ENCODE peak calls at places on chromosomes 11 and 22, in seven cellular contexts. One of them, this sample, is unnamed.

GRCh38 chr11:127454856-127455255 is 454.3 kb upstream of the KIRREL3 start:
- DNase-seq in breast epithelium: no peak
- DNase-seq in GM19239: no peak
- DNase-seq in globus pallidus: no peak
- DNase-seq in heart left ventricle: no peak
- DNase-seq in thoracic aorta: no peak
- DNase-seq in ACHN: no peak
- DNase-seq in this sample: no peak

GRCh38 chr11:66017354-66017753 is 5.5 kb downstream of the CST6 start:
- DNase-seq in globus pallidus: no peak
- DNase-seq in ACHN: no peak
- DNase-seq in GM19239: no peak
- DNase-seq in breast epithelium: no peak
- DNase-seq in thoracic aorta: no peak
- DNase-seq in heart left ventricle: no peak
- DNase-seq in this sample: no peak

GRCh38 chr22:24304067-24304675 is 33.5 kb downstream of the SPECC1L start:
- DNase-seq in breast epithelium: no peak
- DNase-seq in globus pallidus: no peak
- DNase-seq in heart left ventricle: no peak
- DNase-seq in thoracic aorta: no peak
- DNase-seq in ACHN: no peak
- DNase-seq in GM19239: no peak
- DNase-seq in this sample: no peak

GRCh38 chr11:59283825-59284772 is 71.4 kb upstream of the MPEG1 start:
- DNase-seq in heart left ventricle: peak
- DNase-seq in globus pallidus: peak
- DNase-seq in GM19239: no peak
- DNase-seq in ACHN: peak
- DNase-seq in breast epithelium: peak
- DNase-seq in thoracic aorta: no peak
- DNase-seq in this sample: no peak

GRCh38 chr11:35376613-35377012 is 42.7 kb downstream of the SLC1A2 start:
- DNase-seq in thoracic aorta: no peak
- DNase-seq in ACHN: no peak
- DNase-seq in breast epithelium: no peak
- DNase-seq in heart left ventricle: no peak
- DNase-seq in GM19239: no peak
- DNase-seq in globus pallidus: no peak
- DNase-seq in this sample: no peak

GRCh38 chr11:127098684-127099083 is 98.1 kb upstream of the KIRREL3 start:
- DNase-seq in GM19239: no peak
- DNase-seq in globus pallidus: no peak
- DNase-seq in thoracic aorta: no peak
- DNase-seq in breast epithelium: no peak
- DNase-seq in heart left ventricle: no peak
- DNase-seq in ACHN: no peak
- DNase-seq in this sample: no peak

GRCh38 chr11:121029813-121030445 is 6.0 kb downstream of the TBCEL start:
- DNase-seq in breast epithelium: no peak
- DNase-seq in globus pallidus: no peak
- DNase-seq in ACHN: no peak
- DNase-seq in heart left ventricle: no peak
- DNase-seq in thoracic aorta: no peak
- DNase-seq in GM19239: no peak
- DNase-seq in this sample: no peak

GRCh38 chr11:26827567-26828037 is 105.7 kb upstream of the SLC5A12 start:
- DNase-seq in globus pallidus: no peak
- DNase-seq in thoracic aorta: no peak
- DNase-seq in ACHN: no peak
- DNase-seq in breast epithelium: no peak
- DNase-seq in heart left ventricle: no peak
- DNase-seq in GM19239: no peak
- DNase-seq in this sample: no peak

GRCh38 chr11:196786-197731 is 4.2 kb downstream of the SCGB1C1 start:
- DNase-seq in breast epithelium: no peak
- DNase-seq in ACHN: no peak
- DNase-seq in globus pallidus: no peak
- DNase-seq in heart left ventricle: peak
- DNase-seq in GM19239: no peak
- DNase-seq in thoracic aorta: no peak
- DNase-seq in this sample: no peak

GRCh38 chr11:14899087-14899363 is 7.0 kb upstream of the CYP2R1 start:
- DNase-seq in ACHN: no peak
- DNase-seq in thoracic aorta: no peak
- DNase-seq in breast epithelium: no peak
- DNase-seq in heart left ventricle: no peak
- DNase-seq in GM19239: no peak
- DNase-seq in globus pallidus: no peak
- DNase-seq in this sample: no peak

GRCh38 chr22:37623075-37624016 is 14.7 kb downstream of the GGA1 start:
- DNase-seq in thoracic aorta: no peak
- DNase-seq in ACHN: peak
- DNase-seq in globus pallidus: no peak
- DNase-seq in breast epithelium: no peak
- DNase-seq in GM19239: no peak
- DNase-seq in heart left ventricle: no peak
- DNase-seq in this sample: no peak

GRCh38 chr11:109795234-109795633 is 298.0 kb upstream of the ZC3H12C start:
- DNase-seq in heart left ventricle: no peak
- DNase-seq in ACHN: no peak
- DNase-seq in thoracic aorta: no peak
- DNase-seq in globus pallidus: no peak
- DNase-seq in breast epithelium: no peak
- DNase-seq in GM19239: no peak
- DNase-seq in this sample: no peak

GRCh38 chr11:132685174-132685611 is 847.1 kb downstream of the OPCML start:
- DNase-seq in globus pallidus: no peak
- DNase-seq in ACHN: no peak
- DNase-seq in GM19239: no peak
- DNase-seq in breast epithelium: no peak
- DNase-seq in thoracic aorta: no peak
- DNase-seq in heart left ventricle: peak
- DNase-seq in this sample: no peak

GRCh38 chr11:85540635-85541034 is 86.5 kb downstream of the DLG2 start:
- DNase-seq in thoracic aorta: no peak
- DNase-seq in globus pallidus: peak
- DNase-seq in ACHN: no peak
- DNase-seq in breast epithelium: no peak
- DNase-seq in heart left ventricle: no peak
- DNase-seq in GM19239: no peak
- DNase-seq in this sample: no peak

GRCh38 chr11:19432370-19433163 is 191.8 kb upstream of the E2F8 start:
- DNase-seq in GM19239: no peak
- DNase-seq in breast epithelium: no peak
- DNase-seq in ACHN: peak
- DNase-seq in globus pallidus: no peak
- DNase-seq in thoracic aorta: no peak
- DNase-seq in heart left ventricle: no peak
- DNase-seq in this sample: no peak

GRCh38 chr11:20762112-20762511 is 92.7 kb downstream of the NELL1 start:
- DNase-seq in ACHN: no peak
- DNase-seq in heart left ventricle: no peak
- DNase-seq in breast epithelium: no peak
- DNase-seq in GM19239: no peak
- DNase-seq in globus pallidus: peak
- DNase-seq in thoracic aorta: no peak
- DNase-seq in this sample: no peak

GRCh38 chr22:47012589-47013365 is 250.3 kb downstream of the TBC1D22A start:
- DNase-seq in breast epithelium: peak
- DNase-seq in heart left ventricle: no peak
- DNase-seq in ACHN: peak
- DNase-seq in globus pallidus: no peak
- DNase-seq in thoracic aorta: no peak
- DNase-seq in GM19239: no peak
- DNase-seq in this sample: no peak

GRCh38 chr11:19232910-19233503 is 7.7 kb downstream of the E2F8 start:
- DNase-seq in thoracic aorta: no peak
- DNase-seq in ACHN: peak
- DNase-seq in heart left ventricle: no peak
- DNase-seq in GM19239: no peak
- DNase-seq in globus pallidus: no peak
- DNase-seq in breast epithelium: no peak
- DNase-seq in this sample: no peak

GRCh38 chr22:49332691-49333090 is 495.0 kb downstream of the BRD1 start:
- DNase-seq in breast epithelium: no peak
- DNase-seq in GM19239: no peak
- DNase-seq in heart left ventricle: no peak
- DNase-seq in globus pallidus: no peak
- DNase-seq in thoracic aorta: no peak
- DNase-seq in ACHN: no peak
- DNase-seq in this sample: no peak

GRCh38 chr22:41479671-41480396 is 10.9 kb downstream of the ACO2 start:
- DNase-seq in thoracic aorta: no peak
- DNase-seq in globus pallidus: peak
- DNase-seq in breast epithelium: no peak
- DNase-seq in heart left ventricle: no peak
- DNase-seq in GM19239: no peak
- DNase-seq in ACHN: no peak
- DNase-seq in this sample: peak

GRCh38 chr11:44133335-44133946 is 38.0 kb downstream of the EXT2 start:
- DNase-seq in ACHN: peak
- DNase-seq in heart left ventricle: no peak
- DNase-seq in thoracic aorta: no peak
- DNase-seq in GM19239: no peak
- DNase-seq in globus pallidus: no peak
- DNase-seq in breast epithelium: no peak
- DNase-seq in this sample: no peak

GRCh38 chr11:1761857-1762536 is 1.7 kb downstream of the CTSD start:
- DNase-seq in ACHN: no peak
- DNase-seq in GM19239: no peak
- DNase-seq in thoracic aorta: no peak
- DNase-seq in heart left ventricle: no peak
- DNase-seq in breast epithelium: no peak
- DNase-seq in globus pallidus: no peak
- DNase-seq in this sample: no peak

GRCh38 chr22:50303848-50304527 is 3.5 kb downstream of the PLXNB2 start:
- DNase-seq in breast epithelium: no peak
- DNase-seq in GM19239: no peak
- DNase-seq in heart left ventricle: peak
- DNase-seq in ACHN: no peak
- DNase-seq in globus pallidus: peak
- DNase-seq in thoracic aorta: no peak
- DNase-seq in this sample: no peak

GRCh38 chr11:77236901-77237300 is 64.6 kb downstream of the GDPD4 start:
- DNase-seq in globus pallidus: no peak
- DNase-seq in breast epithelium: no peak
- DNase-seq in thoracic aorta: no peak
- DNase-seq in ACHN: no peak
- DNase-seq in heart left ventricle: no peak
- DNase-seq in GM19239: no peak
- DNase-seq in this sample: no peak

GRCh38 chr11:26187639-26188038 is 144.3 kb upstream of the ANO3 start:
- DNase-seq in globus pallidus: no peak
- DNase-seq in thoracic aorta: no peak
- DNase-seq in breast epithelium: no peak
- DNase-seq in heart left ventricle: no peak
- DNase-seq in ACHN: peak
- DNase-seq in GM19239: no peak
- DNase-seq in this sample: no peak

GRCh38 chr22:44940121-44940520 is 69.7 kb downstream of the PHF21B start:
- DNase-seq in thoracic aorta: no peak
- DNase-seq in GM19239: no peak
- DNase-seq in breast epithelium: no peak
- DNase-seq in globus pallidus: no peak
- DNase-seq in heart left ventricle: no peak
- DNase-seq in ACHN: no peak
- DNase-seq in this sample: no peak